ENCODE peak calls at places on chromosomes 1 and 21, in five cellular contexts. S, Y, O, C and J are unnamed samples.

GRCh38 chr1:175783126-175783722 is 39.8 kb upstream of the TNR start:
- DNase-seq in S (no peak), O (no peak), C (no peak), Y (no peak), J (no peak)

GRCh38 chr1:185487943-185488342 is 170.9 kb upstream of the IVNS1ABP start:
- DNase-seq in Y (no peak), O (no peak), S (no peak), C (no peak), J (no peak)

GRCh38 chr1:20481158-20481617 is 4.8 kb downstream of the CAMK2N1 start:
- DNase-seq in Y (peak), O (no peak), C (no peak), S (no peak), J (no peak)

GRCh38 chr21:44671911-44672310 is 5.2 kb upstream of the KRTAP12-2 start:
- DNase-seq in C (no peak), S (no peak), O (no peak), Y (no peak), J (no peak)

GRCh38 chr1:231016966-231017365 is 23.1 kb downstream of the FAM89A start:
- DNase-seq in Y (no peak), S (no peak), O (no peak), C (no peak), J (no peak)

GRCh38 chr1:191065346-191065745 is 587.7 kb upstream of the BRINP3 start:
- DNase-seq in S (no peak), Y (no peak), C (no peak), O (no peak), J (no peak)

GRCh38 chr1:212721388-212722247 is 22.0 kb upstream of the BATF3 start:
- DNase-seq in S (peak), O (no peak), C (peak), Y (peak), J (no peak)

GRCh38 chr1:7536891-7537591 is 234.1 kb upstream of the VAMP3 start:
- DNase-seq in O (no peak), Y (no peak), C (no peak), S (no peak), J (peak)

GRCh38 chr1:225511828-225512381 is 84.1 kb upstream of the LBR start:
- DNase-seq in Y (no peak), C (no peak), O (no peak), S (peak), J (no peak)

GRCh38 chr1:54965624-54966340 is 14.6 kb upstream of the TMEM61 start:
- DNase-seq in Y (peak), S (no peak), C (peak), O (peak), J (no peak)

GRCh38 chr1:14987829-14988603 is 165.5 kb upstream of the TMEM51 start:
- DNase-seq in C (no peak), O (no peak), Y (no peak), S (no peak), J (peak)

GRCh38 chr1:18734001-18734400 is 103.4 kb downstream of the PAX7 start:
- DNase-seq in O (no peak), C (no peak), Y (no peak), S (no peak), J (no peak)

GRCh38 chr1:11701551-11701961 is 10.0 kb downstream of the DRAXIN start:
- DNase-seq in Y (no peak), C (no peak), O (no peak), S (no peak), J (peak)

GRCh38 chr1:53590581-53591515 is 131.6 kb downstream of the DMRTB1 start:
- DNase-seq in C (no peak), O (no peak), S (no peak), Y (no peak), J (peak)

GRCh38 chr21:44423941-44424607 is 31.2 kb upstream of the LRRC3 start:
- DNase-seq in O (no peak), Y (no peak), S (no peak), C (no peak), J (no peak)

GRCh38 chr21:29217818-29218252 is 80.9 kb upstream of the BACH1 start:
- DNase-seq in S (peak), Y (peak), O (no peak), C (no peak), J (no peak)

GRCh38 chr1:11774753-11775152 is 12.8 kb downstream of the C1orf167 start:
- DNase-seq in C (no peak), O (no peak), S (no peak), Y (no peak), J (no peak)

GRCh38 chr1:110604586-110605148 is 1.5 kb downstream of the KCNA2 start:
- DNase-seq in O (no peak), C (no peak), S (no peak), Y (no peak), J (no peak)

GRCh38 chr1:34985063-34985770 is at the start of gene TMEM35B:
- DNase-seq in S (peak), O (no peak), Y (peak), C (peak), J (peak)

GRCh38 chr1:99365121-99365520 is 100.8 kb downstream of the PLPPR4 start:
- DNase-seq in S (no peak), Y (no peak), C (no peak), O (no peak), J (no peak)

GRCh38 chr1:99358771-99359170 is 94.5 kb downstream of the PLPPR4 start:
- DNase-seq in O (no peak), Y (no peak), S (no peak), C (no peak), J (no peak)

GRCh38 chr1:99365545-99365944 is 101.3 kb downstream of the PLPPR4 start:
- DNase-seq in C (no peak), S (no peak), O (no peak), Y (no peak), J (peak)

GRCh38 chr1:99361406-99361805 is 97.1 kb downstream of the PLPPR4 start:
- DNase-seq in C (no peak), O (no peak), Y (no peak), S (no peak), J (peak)

GRCh38 chr1:99363531-99363930 is 99.2 kb downstream of the PLPPR4 start:
- DNase-seq in S (no peak), Y (no peak), C (no peak), O (no peak), J (no peak)
- TF ChIP-seq RCOR1 in S (no peak), Y (no peak), C (no peak), O (no peak), J (no peak)

GRCh38 chr1:33361553-33362262 is 40.8 kb upstream of the A3GALT2 start:
- DNase-seq in C (no peak), Y (no peak), S (no peak), O (no peak), J (no peak)
- TF ChIP-seq RCOR1 in C (no peak), Y (no peak), S (no peak), O (no peak), J (no peak)

DNA sequence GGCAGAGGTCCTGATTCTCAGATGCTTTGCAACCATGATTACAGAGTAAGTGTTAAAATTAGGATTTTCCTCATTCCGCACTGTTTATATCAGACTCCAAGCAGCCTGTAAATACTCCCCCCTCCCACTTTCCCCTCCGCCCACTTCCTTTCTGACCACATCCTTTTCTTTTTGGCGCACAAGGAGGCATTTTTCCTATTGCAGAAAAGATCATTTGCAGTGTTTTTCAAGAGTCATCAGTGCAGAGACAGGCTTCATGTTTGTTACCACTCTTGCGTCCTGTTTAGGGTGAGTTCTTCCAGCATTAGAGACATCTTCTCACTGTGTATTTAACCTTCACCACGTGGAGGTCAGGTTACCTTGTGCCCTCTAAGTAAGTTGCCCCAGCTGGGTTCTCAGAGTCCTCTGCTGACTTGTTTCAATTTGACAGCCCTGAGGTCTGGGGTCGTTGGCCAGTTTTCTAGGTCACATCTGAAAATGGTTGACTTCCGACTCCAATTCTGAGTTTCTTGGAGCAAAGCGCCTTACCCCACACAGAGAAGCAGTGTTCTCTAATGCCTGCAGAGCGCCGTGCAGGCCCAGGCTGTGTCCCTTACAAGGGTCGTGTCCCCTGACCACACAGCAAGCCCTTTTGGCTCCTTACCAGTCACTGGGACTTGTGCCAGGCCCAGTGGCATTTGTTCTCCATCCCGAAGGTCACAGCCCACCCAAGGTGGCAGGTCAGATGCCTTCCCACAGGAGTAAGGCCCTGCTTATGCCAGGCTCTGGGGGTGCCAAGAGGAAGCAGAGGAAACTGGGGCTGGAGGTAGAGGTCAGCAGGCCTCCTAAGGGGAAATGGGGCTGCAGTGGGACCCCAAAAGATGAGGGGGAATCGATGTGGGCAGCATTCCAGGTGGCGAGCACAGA is 85.6 kb downstream of the FAM78B start:
- DNase-seq in S (no peak), Y (no peak), C (no peak), O (no peak), J (no peak)
- TF ChIP-seq RCOR1 in S (no peak), Y (no peak), C (no peak), O (no peak), J (no peak)

DNA sequence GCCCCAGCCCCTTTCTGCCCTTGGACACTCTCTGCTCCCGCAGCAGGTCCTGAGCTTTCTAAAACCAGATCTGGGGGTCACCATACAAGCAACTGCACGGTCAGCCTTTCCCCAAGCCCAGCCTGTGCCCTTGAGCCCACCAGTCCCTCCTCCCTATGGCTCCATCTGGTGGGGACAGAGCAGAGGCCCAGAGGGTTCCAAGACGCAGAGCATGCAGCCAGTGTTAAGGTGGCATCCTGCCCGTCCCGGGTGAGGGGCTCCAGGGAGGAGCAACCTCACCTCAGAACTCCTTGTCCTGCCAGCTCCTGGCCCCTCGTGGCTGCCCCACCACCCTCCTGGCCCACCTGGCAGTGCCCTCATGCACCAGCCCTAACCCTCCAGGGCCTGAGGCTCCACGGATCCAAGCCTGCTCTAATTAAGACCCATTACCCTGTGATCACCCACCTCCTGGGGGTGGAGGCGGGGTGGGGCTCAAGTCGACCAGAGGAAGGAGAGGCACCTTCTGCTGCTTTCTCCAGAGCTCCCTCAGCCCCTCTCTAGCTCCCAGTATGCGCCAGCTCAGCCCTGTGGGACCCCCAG is 8.5 kb downstream of the CHD5 start:
- DNase-seq in O (no peak), S (peak), C (peak), Y (no peak), J (peak)
- TF ChIP-seq RCOR1 in O (no peak), S (no peak), C (no peak), Y (no peak), J (no peak)

DNA sequence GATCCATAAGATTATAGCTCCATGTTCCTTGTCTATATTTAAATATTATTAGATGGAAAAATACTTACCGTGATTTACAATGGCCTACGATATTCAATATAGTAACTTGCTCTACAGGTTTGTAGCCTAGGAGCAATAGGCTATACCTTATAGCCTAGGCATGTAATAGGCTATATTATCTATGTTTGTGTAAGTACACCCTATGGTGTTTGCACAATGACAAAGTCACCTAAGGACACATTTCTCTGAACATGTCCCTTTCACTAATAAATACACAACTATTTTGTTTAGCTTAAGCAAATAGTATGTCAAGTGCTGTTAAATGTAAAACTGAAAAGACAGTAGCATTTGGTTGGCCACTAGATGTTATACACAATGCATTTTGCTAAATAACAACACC is 248.9 kb upstream of the ADGRL4 start:
- DNase-seq in O (no peak), Y (no peak), C (no peak), S (no peak), J (no peak)
- TF ChIP-seq RCOR1 in O (no peak), Y (no peak), C (no peak), S (no peak), J (no peak)

GRCh38 chr1:3983181-3983580 is 83.1 kb upstream of the C1orf174 start:
- DNase-seq in C (no peak), Y (no peak), S (no peak), O (no peak), J (no peak)
- TF ChIP-seq RCOR1 in C (no peak), Y (no peak), S (no peak), O (no peak), J (no peak)

GRCh38 chr1:44524655-44525530 is 119.8 kb downstream of the RNF220 start:
- DNase-seq in O (no peak), Y (no peak), C (no peak), S (no peak), J (no peak)

GRCh38 chr1:44523747-44524146 is 118.7 kb downstream of the RNF220 start:
- DNase-seq in C (no peak), O (no peak), Y (no peak), S (no peak), J (no peak)

GRCh38 chr1:44521378-44522080 is 116.5 kb downstream of the RNF220 start:
- DNase-seq in O (no peak), C (peak), S (no peak), Y (no peak), J (no peak)

GRCh38 chr1:44526295-44527073 is 121.4 kb downstream of the RNF220 start:
- DNase-seq in O (no peak), Y (no peak), C (peak), S (no peak), J (no peak)

GRCh38 chr1:44524180-44524579 is 119.1 kb downstream of the RNF220 start:
- DNase-seq in C (no peak), O (no peak), S (no peak), Y (no peak), J (no peak)
- TF ChIP-seq RCOR1 in C (no peak), O (no peak), S (no peak), Y (no peak), J (no peak)

DNA sequence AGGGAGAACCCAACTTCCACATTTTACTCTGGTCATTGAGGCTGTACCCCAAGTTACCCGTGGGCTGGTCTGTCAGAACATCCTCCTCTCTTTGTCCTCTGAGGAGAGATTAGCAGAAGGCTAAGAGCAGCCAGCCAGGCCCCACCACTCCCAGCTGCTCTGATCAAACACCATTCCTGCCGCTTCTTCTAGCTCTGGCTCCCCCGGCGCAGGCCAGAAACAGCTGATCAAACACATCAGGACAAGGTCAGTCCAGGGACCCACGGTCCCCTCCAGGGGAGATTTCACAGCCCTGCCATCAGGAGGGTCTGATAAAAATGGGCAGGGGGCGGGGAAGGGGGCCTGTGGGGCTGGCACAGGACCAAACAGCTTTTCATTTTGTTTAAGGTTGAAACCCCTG is 30.0 kb upstream of the EPHA8 start:
- DNase-seq in S (no peak), Y (no peak), C (no peak), O (no peak), J (peak)
- TF ChIP-seq RCOR1 in S (no peak), Y (no peak), C (no peak), O (no peak), J (no peak)

GRCh38 chr1:77281491-77282186 is at the start of gene AK5:
- DNase-seq in S (peak), O (no peak), Y (peak), C (no peak), J (peak)
- TF ChIP-seq RCOR1 in S (no peak), O (no peak), Y (no peak), C (no peak), J (no peak)

DNA sequence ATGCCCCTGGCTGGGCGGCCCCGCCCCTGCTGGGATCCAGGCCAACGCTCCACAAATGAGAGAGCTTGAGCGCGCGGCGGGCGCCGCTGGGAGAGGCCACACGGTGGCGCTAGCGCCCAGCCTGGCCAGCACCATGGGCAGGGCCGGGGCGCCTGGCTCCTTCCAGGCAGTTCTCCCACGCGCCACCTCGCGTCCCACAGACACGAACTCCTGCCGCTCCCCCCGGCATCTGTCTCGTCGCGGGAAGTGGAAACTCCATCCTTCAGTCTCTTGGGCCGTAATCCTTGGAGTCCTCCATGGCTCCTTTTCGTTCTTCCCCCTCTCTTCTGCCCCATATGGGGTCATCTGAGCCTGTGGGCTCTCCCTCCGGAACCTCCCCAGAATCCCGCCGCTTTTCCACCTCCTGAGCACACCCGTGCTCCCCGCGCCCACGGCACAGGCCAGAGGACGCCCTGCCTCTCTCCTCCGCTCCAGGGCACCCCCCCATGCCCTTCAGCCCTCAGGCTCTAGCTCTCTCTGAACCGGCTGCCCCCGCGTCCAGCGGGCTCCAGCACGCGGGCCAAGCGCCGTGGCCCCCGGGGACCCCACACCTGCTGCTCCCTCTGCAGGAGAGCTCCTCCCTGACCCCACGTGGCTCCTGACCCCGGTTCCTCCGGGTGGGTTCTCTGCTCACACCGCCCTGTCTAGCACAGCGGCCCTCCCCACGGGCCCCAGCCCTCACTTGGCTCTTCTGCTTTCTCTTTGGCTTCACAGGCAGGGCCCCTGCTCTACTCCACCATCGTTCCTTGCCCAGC is 31.9 kb upstream of the EDN2 start:
- DNase-seq in Y (peak), C (peak), S (peak), O (no peak), J (peak)
- TF ChIP-seq RCOR1 in Y (no peak), C (no peak), S (no peak), O (no peak), J (peak)